ENCODE peak calls at places on chromosome 20, in four cellular contexts. O is cardiac muscle cell, R is endodermal cell, T is left lung. M is an unnamed sample.

GRCh38 chr20:54194724-54195438 is 13.0 kb upstream of the PFDN4 start:
- DNase-seq in O (peak), R (no peak), T (no peak), M (no peak)

GRCh38 chr20:4519530-4519929 is 202.2 kb upstream of the PRND start:
- DNase-seq in O (no peak), R (peak), T (no peak), M (peak)

GRCh38 chr20:59137532-59137931 is 26.1 kb upstream of the ZNF831 start:
- DNase-seq in O (no peak), R (no peak), T (no peak), M (no peak)

GRCh38 chr20:50536333-50536732 is 26.1 kb downstream of the PTPN1 start:
- DNase-seq in O (no peak), R (no peak), T (no peak), M (no peak)

GRCh38 chr20:40758790-40759189 is 69.8 kb upstream of the MAFB start:
- DNase-seq in O (no peak), R (no peak), T (no peak), M (no peak)

GRCh38 chr20:64106435-64106961 is 867 bp downstream of the NPBWR2 start:
- DNase-seq in O (no peak), R (peak), T (peak), M (peak)

GRCh38 chr20:2086177-2086979 is 15.2 kb upstream of the STK35 start:
- DNase-seq in O (peak), R (no peak), T (no peak), M (no peak)

GRCh38 chr20:57249073-57249472 is 17.4 kb downstream of the BMP7 start:
- DNase-seq in O (no peak), R (no peak), T (no peak), M (no peak)

GRCh38 chr20:48826883-48827771 is 672 bp downstream of the PREX1 start:
- DNase-seq in O (peak), R (peak), T (peak), M (peak)

GRCh38 chr20:41686961-41687360 is 68.8 kb upstream of the CHD6 start:
- DNase-seq in O (no peak), R (no peak), T (no peak), M (no peak)

GRCh38 chr20:38256966-38257365 is 3.6 kb downstream of the KIAA1755 start:
- DNase-seq in O (no peak), R (no peak), T (no peak), M (no peak)

GRCh38 chr20:46545077-46545826 is 5.2 kb downstream of the OCSTAMP start:
- DNase-seq in O (peak), R (no peak), T (no peak), M (no peak)

DNA sequence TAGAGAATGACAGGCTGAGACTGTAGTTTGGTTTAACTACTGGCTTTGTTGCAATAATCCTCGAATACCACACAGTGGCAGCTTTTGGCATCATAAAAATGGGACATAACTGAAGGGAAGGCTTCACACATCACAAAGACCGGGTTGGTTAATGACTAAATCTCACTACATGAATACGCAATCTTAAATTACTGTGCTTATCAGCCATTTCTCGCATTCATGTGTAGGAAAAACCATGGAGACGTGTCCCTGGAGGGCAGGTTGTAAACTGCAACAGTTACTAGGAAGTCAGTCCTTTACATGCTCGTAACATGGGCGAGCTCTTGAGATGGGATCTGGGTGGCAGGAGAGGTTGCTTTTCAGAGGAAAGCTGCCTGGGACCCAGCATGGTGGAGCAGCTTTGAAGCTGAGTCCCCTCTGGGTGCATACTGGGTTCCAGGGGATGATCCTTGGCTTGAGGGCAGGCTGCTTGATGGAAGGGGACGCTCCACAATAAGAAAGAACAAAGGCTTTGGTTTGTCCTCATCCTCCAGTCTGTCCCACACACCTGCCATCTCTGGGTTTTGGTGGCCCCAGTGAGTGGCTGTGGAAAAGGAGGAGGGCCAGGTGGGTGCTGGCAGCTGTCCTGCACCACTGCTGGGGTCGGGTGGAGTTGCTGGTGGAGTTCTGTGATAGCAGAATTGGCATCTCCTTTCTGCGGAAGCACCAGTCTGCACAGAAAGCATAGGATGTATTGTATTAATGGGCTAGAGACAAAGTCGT is 2.1 kb downstream of the RPS21 start:
- DNase-seq in O (no peak), R (no peak), T (no peak), M (no peak)
- TF ChIP-seq CTCF in O (no peak), R (peak), T (no peak), M (no peak)

GRCh38 chr20:21510995-21511394 is 2.9 kb downstream of the NKX2-2 start:
- DNase-seq in O (no peak), R (peak), T (no peak), M (no peak)
- H3K4me3 ChIP-seq in O (peak), R (no peak), T (no peak), M (peak)

GRCh38 chr20:32977281-32978008 is 26.8 kb downstream of the SUN5 start:
- DNase-seq in O (no peak), R (peak), T (no peak), M (no peak)

GRCh38 chr20:32979201-32979998 is 24.8 kb downstream of the SUN5 start:
- DNase-seq in O (no peak), R (peak), T (no peak), M (no peak)

GRCh38 chr20:32976746-32977145 is 27.5 kb downstream of the SUN5 start:
- DNase-seq in O (no peak), R (peak), T (no peak), M (no peak)

GRCh38 chr20:32975698-32976674 is 28.2 kb downstream of the SUN5 start:
- DNase-seq in O (no peak), R (peak), T (no peak), M (no peak)

DNA sequence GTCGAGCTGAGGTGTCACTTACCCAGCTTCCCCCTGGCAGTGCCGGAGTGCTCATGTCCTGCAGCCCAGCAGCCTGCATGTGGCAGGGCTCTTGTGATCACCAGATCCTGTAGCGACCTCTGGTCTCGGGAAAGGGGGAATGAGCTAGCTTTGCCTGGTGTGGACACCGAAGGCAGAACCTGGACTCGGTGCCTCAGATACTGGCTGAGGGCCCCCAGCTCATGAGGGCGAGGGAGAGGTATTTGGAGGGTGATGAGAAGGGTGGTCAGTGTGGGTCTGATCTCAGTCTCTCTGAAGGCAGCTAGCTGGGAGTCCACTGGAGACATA is 26.3 kb downstream of the SUN5 start:
- DNase-seq in O (no peak), R (no peak), T (no peak), M (no peak)
- TF ChIP-seq CTCF in O (no peak), R (no peak), T (no peak), M (no peak)

DNA sequence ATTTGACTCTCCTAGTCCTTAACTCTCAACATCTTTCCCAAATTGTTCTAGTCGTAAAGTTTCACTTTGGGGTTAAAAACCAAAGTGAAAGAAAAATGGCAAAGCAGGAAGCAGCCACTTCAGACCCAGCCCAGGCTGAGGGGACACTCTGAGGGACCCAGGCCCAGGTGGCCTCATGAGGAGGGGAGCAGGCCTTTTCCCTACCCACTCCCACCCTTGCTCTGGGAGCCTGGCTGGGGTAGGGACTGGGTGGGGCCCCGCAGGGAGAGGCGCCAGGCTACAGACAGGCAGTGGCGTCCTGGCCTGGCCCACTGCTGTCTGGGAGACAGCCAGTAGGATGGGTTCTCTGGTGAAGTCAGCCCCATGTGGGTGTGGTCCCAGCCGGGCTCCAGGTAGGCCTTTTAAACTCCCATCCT is 68.7 kb upstream of the MYL9 start:
- DNase-seq in O (no peak), R (peak), T (peak), M (peak)
- H3K4me3 ChIP-seq in O (no peak), R (no peak), T (no peak), M (peak)

M was measured in GM23338.